ENCODE peak calls at places on chromosome 2, in four cellular contexts. D is naive thymus-derived CD4-positive, alpha-beta T cell; T is colonic mucosa; L is CD8-positive, alpha-beta T cell. Q is an unnamed sample. For H3K4me1, the result is how much of the 10 kb centered on the place peaks cover.

GRCh38 chr2:85889648-85890281 is 975 bp upstream of the ST3GAL5 start:
- DNase-seq in D (no peak), T (peak), L (no peak), Q (no peak)

GRCh38 chr2:10161961-10162441 is 39.5 kb downstream of the RRM2 start:
- DNase-seq in D (no peak), T (no peak), L (no peak), Q (no peak)

GRCh38 chr2:126906781-126907180 is 8.1 kb downstream of the TEX51 start:
- DNase-seq in D (no peak), T (peak), L (no peak), Q (no peak)

GRCh38 chr2:113173563-113174368 is at the start of gene PSD4:
- DNase-seq in D (peak), T (peak), L (peak), Q (peak)

GRCh38 chr2:26692814-26693286 is 328 bp downstream of the KCNK3 start:
- DNase-seq in D (no peak), T (no peak), L (no peak), Q (no peak)

GRCh38 chr2:46811379-46812310 is 104.0 kb downstream of the MCFD2 start:
- DNase-seq in D (no peak), T (no peak), L (no peak), Q (no peak)

GRCh38 chr2:100446696-100447095 is 23.6 kb upstream of the NMS start:
- DNase-seq in D (no peak), T (no peak), L (no peak), Q (no peak)

GRCh38 chr2:44553456-44553855 is 191.7 kb downstream of the CAMKMT start:
- DNase-seq in D (no peak), T (no peak), L (no peak), Q (no peak)

GRCh38 chr2:83795777-83796176 is 663.3 kb downstream of the SUCLG1 start:
- DNase-seq in D (no peak), T (no peak), L (no peak), Q (no peak)

GRCh38 chr2:88694015-88694414 is 2.5 kb downstream of the RPIA start:
- DNase-seq in D (no peak), T (no peak), L (no peak), Q (no peak)

GRCh38 chr2:175630319-175631246 is 371.5 kb downstream of the LNPK start:
- DNase-seq in D (no peak), T (peak), L (no peak), Q (no peak)

GRCh38 chr2:138522556-138522955 is 21.0 kb downstream of the SPOPL start:
- DNase-seq in D (no peak), T (no peak), L (no peak), Q (no peak)

GRCh38 chr2:54864727-54865126 is 141.3 kb downstream of the EML6 start:
- DNase-seq in D (no peak), T (no peak), L (no peak), Q (no peak)

GRCh38 chr2:45607701-45608100 is 3.4 kb downstream of the SRBD1 start:
- DNase-seq in D (no peak), T (no peak), L (no peak), Q (no peak)

GRCh38 chr2:109410021-109410815 is 203.5 kb downstream of the SEPTIN10 start:
- DNase-seq in D (no peak), T (no peak), L (no peak), Q (no peak)

GRCh38 chr2:135948141-135948540 is 37.3 kb downstream of the DARS1 start:
- DNase-seq in D (no peak), T (no peak), L (no peak), Q (no peak)

GRCh38 chr2:161351678-161352077 is 43.5 kb downstream of the PSMD14 start:
- DNase-seq in D (no peak), T (no peak), L (no peak), Q (no peak)

GRCh38 chr2:155696561-155696960 is 636.0 kb downstream of the NR4A2 start:
- DNase-seq in D (no peak), T (no peak), L (no peak), Q (no peak)

GRCh38 chr2:120231974-120232635 is 8.9 kb upstream of the TMEM185B start:
- DNase-seq in D (peak), T (no peak), L (peak), Q (peak)

GRCh38 chr2:113025751-113026150 is 20.5 kb downstream of the IL36A start:
- DNase-seq in D (no peak), T (no peak), L (no peak), Q (no peak)

GRCh38 chr2:200270732-200271131 is 35.8 kb upstream of the SPATS2L start:
- DNase-seq in D (no peak), T (no peak), L (no peak), Q (no peak)

GRCh38 chr2:145919507-145919906 is 1399.6 kb upstream of the ZEB2 start:
- DNase-seq in D (no peak), T (no peak), L (no peak), Q (no peak)

GRCh38 chr2:109487871-109488655 is 125.7 kb downstream of the SEPTIN10 start:
- DNase-seq in D (no peak), T (no peak), L (no peak), Q (no peak)

GRCh38 chr2:225600865-225601264 is 201.4 kb downstream of the NYAP2 start:
- DNase-seq in D (no peak), T (no peak), L (no peak), Q (no peak)

GRCh38 chr2:225600444-225600843 is 200.9 kb downstream of the NYAP2 start:
- DNase-seq in D (no peak), T (no peak), L (no peak), Q (no peak)

GRCh38 chr2:225598922-225599321 is 199.4 kb downstream of the NYAP2 start:
- DNase-seq in D (no peak), T (no peak), L (no peak), Q (no peak)

GRCh38 chr2:225599856-225600255 is 200.3 kb downstream of the NYAP2 start:
- DNase-seq in D (no peak), T (no peak), L (no peak), Q (no peak)

DNA sequence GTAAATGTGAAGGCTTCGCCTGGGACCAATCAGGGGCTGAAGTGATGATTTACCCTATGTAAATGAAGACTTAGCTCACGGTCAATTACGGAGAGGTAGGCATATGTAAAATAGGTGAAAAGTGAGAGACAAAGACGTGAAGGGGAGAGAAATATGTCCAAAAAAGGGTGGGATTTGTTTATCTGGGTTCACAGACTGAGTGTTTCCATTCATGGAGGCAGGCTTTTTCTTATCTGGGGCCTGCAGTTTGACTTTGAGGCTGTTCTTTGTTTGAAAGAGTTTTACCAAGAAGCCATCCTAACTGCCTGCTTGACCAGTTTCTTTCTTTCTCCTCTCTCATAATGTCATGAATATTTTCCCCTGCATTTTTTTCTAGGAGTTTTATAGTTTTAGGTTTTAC is 202.7 kb downstream of the NYAP2 start:
- DNase-seq in D (no peak), T (no peak), L (no peak), Q (no peak)
- H3K4me1 ChIP-seq in D (under half), T (under half), L (under half), Q (under half)

GRCh38 chr2:241149925-241150659 is at the start of gene PPP1R7:
- DNase-seq in D (peak), T (peak), L (peak), Q (peak)

GRCh38 chr2:241151934-241152660 is 1.8 kb downstream of the PPP1R7 start:
- DNase-seq in D (no peak), T (no peak), L (no peak), Q (no peak)

GRCh38 chr2:241149675-241149924 is 328 bp upstream of the PASK start:
- DNase-seq in D (no peak), T (no peak), L (no peak), Q (no peak)

GRCh38 chr2:241148891-241149674 is at the start of gene PASK:
- DNase-seq in D (peak), T (peak), L (peak), Q (peak)

GRCh38 chr2:241150660-241151530 is 628 bp downstream of the PPP1R7 start:
- DNase-seq in D (no peak), T (peak), L (no peak), Q (no peak)
- H3K4me1 ChIP-seq in D (under half), T (under half), L (under half), Q (under half)

DNA sequence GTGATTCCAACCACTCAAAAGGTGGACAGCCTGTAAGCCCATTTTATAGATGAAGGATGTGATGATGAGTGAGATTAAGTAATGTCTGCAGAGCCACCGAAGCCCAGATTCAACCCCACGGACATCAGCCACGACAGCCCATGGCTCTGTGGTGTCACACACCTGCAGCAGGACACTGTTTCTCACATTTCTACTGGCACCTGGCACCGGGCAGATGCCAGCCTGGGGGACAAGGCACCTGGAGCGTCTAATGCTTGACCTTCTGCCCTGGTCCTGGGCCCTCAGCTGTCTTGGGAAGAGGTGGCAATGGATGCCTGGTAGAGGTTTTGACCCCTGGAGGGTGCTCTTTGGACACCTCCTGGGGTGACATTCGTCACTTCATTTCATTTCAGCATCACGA is 176.3 kb downstream of the ANAPC1 start:
- DNase-seq in D (no peak), T (no peak), L (no peak), Q (no peak)
- H3K4me1 ChIP-seq in D (under half), T (under half), L (under half), Q (under half)

DNA sequence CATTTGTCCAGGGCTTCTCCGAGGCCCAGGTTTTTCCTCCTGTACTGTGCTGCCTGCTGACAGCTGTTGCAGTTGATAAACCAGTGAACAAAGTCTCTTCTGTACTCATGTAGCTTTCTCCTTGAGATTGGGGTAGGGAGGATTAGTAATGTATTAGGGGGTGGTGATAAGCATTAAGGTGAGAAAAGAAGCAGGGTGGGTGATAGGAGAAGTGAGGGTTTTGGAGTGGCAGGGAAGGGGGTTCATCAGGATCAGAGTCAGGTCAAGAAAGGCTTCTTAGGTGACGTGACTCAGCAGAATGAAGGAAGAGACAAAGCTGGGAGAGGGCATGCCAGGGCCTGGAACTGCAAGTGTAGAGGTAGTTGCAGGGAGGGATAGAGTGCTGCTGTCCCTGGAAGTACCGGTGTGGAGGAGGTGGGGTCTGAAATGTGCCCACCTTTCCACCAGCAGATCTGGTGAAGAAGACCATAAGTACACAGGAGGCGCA is 48.7 kb downstream of the PKP4 start:
- DNase-seq in D (no peak), T (no peak), L (no peak), Q (no peak)
- H3K4me1 ChIP-seq in D (under half), T (under half), L (under half), Q (under half)

DNA sequence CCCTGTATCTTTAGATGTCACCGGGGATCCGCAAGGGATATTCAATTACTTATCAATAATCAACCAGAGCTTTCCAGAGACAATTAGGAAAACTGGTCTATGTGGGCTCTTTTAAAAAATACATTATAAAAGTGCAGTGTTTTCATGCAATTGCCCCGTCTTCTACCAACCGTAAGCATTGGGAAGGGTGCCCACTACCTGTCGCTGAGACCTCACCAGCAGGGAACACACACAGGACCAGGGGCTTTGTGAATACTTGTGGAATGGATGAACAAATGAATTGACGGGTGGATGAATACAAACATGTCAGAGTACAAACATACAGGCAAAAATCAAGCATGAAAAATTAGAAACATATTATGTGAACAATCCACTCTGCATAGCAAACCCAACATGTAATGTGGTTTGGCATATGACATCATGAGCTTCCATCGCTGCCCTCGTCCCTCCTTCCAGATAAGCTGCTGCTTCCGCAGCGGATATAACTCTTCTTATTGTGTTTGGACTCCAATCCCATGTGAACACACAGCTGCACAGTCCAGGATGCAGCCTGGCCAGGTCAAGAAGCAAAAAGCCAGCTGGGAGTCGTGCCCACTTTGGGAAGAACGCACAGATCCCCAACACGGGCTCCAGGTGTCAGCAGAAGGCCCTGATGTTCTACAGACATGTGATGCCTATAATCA is 5.3 kb downstream of the FHL2 start:
- DNase-seq in D (no peak), T (no peak), L (no peak), Q (no peak)
- H3K4me1 ChIP-seq in D (under half), T (under half), L (under half), Q (under half)

DNA sequence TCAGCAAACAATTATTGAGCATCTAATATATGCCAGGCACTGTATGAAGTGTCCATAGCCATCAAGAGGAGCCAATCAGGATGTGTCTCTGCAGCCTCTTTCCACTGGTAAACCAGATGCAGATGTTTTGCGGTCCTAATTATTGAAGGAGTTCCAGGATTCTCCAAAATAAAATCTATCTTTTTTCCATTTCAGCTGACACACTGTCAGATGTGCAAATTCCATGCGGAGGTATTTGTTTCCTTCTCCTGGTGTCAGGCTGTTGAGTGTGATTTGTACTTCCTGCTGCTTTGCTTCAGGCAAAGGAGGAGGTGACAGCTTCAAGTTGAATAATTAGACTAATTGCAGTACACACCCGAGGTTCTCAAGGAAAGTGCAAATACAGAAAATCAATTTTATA is 1353.0 kb upstream of the CHAC2 start:
- DNase-seq in D (no peak), T (no peak), L (no peak), Q (no peak)
- H3K4me1 ChIP-seq in D (under half), T (under half), L (under half), Q (under half)

GRCh38 chr2:74415762-74416395 is 5.5 kb downstream of the C2orf81 start:
- DNase-seq in D (no peak), T (no peak), L (no peak), Q (no peak)

GRCh38 chr2:74420006-74420405 is 1.4 kb downstream of the C2orf81 start:
- DNase-seq in D (peak), T (no peak), L (no peak), Q (no peak)

GRCh38 chr2:74419345-74419744 is 2.1 kb downstream of the C2orf81 start:
- DNase-seq in D (no peak), T (no peak), L (no peak), Q (no peak)

GRCh38 chr2:74418312-74418711 is 3.1 kb downstream of the C2orf81 start:
- DNase-seq in D (no peak), T (no peak), L (no peak), Q (no peak)

GRCh38 chr2:74417763-74418162 is 3.7 kb downstream of the C2orf81 start:
- DNase-seq in D (no peak), T (no peak), L (no peak), Q (no peak)
- H3K4me1 ChIP-seq in D (under half), T (under half), L (under half), Q (under half)

GRCh38 chr2:197148401-197148800 is 162.2 kb downstream of the ANKRD44 start:
- DNase-seq in D (no peak), T (no peak), L (no peak), Q (no peak)
- H3K4me1 ChIP-seq in D (half or more), T (under half), L (half or more), Q (half or more)

GRCh38 chr2:74416721-74417120 is 4.7 kb downstream of the C2orf81 start:
- DNase-seq in D (no peak), T (no peak), L (no peak), Q (no peak)
- H3K4me1 ChIP-seq in D (under half), T (under half), L (under half), Q (under half)

GRCh38 chr2:63051795-63052333 is 1.2 kb downstream of the OTX1 start:
- DNase-seq in D (no peak), T (no peak), L (no peak), Q (no peak)
- H3K4me1 ChIP-seq in D (under half), T (under half), L (half or more), Q (under half)

Q was measured in CD8-positive, alpha-beta memory T cell.